ENCODE peak calls at places on chromosomes 12 and 14, in ten cellular contexts. S is endothelial cell of umbilical vein; O is NCI-H1092 treated with DMSO at 0.1 percent for 48 hours; E is midbrain; U is stimulated activated CD4-positive, alpha-beta T cell treated with anti-CD3 and anti-CD28 coated beads, Interleukin-15, amount 100 ng/mL, for 1 hour; R is stimulated activated naive CD8-positive, alpha-beta T cell treated with anti-CD3 and anti-CD28 coated beads, Interleukin-15, Interleukin-2, amounts not matched to agents 100 U/mL and 50 U/mL, for 24 hours; X is body of pancreas; W is GM10248; K is HFFc6; Y is stimulated activated effector memory CD8-positive, alpha-beta T cell treated with anti-CD3 and anti-CD28 coated beads, Interleukin-12 subunit alpha, Interleukin-12 subunit beta, amount 100 ng/mL, for 72 hours. A is an unnamed sample.

GRCh38 chr12:123550700-123551099 is 17.2 kb upstream of the RILPL1 start:
- DNase-seq in S (no peak), O (no peak), E (no peak), U (no peak), R (no peak), X (no peak), W (no peak), K (no peak), Y (no peak), A (no peak)

GRCh38 chr12:71124833-71125460 is 32.9 kb downstream of the TSPAN8 start:
- DNase-seq in S (no peak), O (no peak), E (no peak), U (no peak), R (no peak), X (no peak), W (no peak), K (no peak), Y (no peak), A (no peak)

GRCh38 chr12:120818416-120818815 is 85.7 kb downstream of the SPPL3 start:
- DNase-seq in S (no peak), O (no peak), E (peak), U (no peak), R (no peak), X (no peak), W (no peak), K (no peak), Y (no peak), A (peak)

GRCh38 chr12:40106655-40107054 is 774 bp upstream of the SLC2A13 start:
- DNase-seq in S (no peak), O (no peak), E (no peak), U (no peak), R (no peak), X (no peak), W (no peak), K (no peak), Y (no peak), A (no peak)

GRCh38 chr14:64737391-64738305 is 33.4 kb downstream of the PLEKHG3 start:
- DNase-seq in S (no peak), O (no peak), E (peak), U (no peak), R (no peak), X (no peak), W (no peak), K (no peak), Y (no peak), A (no peak)

GRCh38 chr12:104175726-104176247 is 37.8 kb upstream of the NFYB start:
- DNase-seq in S (no peak), O (no peak), E (no peak), U (no peak), R (no peak), X (no peak), W (no peak), K (no peak), Y (no peak), A (no peak)

GRCh38 chr12:120584343-120585149 is 3.3 kb upstream of the POP5 start:
- DNase-seq in S (peak), O (no peak), E (peak), U (peak), R (peak), X (peak), W (peak), K (no peak), Y (peak), A (peak)

GRCh38 chr14:96614528-96614927 is 112.3 kb downstream of the PAPOLA start:
- DNase-seq in S (no peak), O (peak), E (no peak), U (no peak), R (no peak), X (no peak), W (no peak), K (no peak), Y (no peak), A (no peak)

GRCh38 chr14:32693114-32693513 is 245.6 kb upstream of the NPAS3 start:
- DNase-seq in S (no peak), O (peak), E (no peak), U (no peak), R (no peak), X (no peak), W (no peak), K (no peak), Y (no peak), A (no peak)

GRCh38 chr12:120677765-120678473 is 9.0 kb upstream of the MLEC start:
- DNase-seq in S (peak), O (no peak), E (no peak), U (no peak), R (peak), X (no peak), W (peak), K (peak), Y (peak), A (no peak)

GRCh38 chr12:24244231-24244630 is 294.8 kb upstream of the SOX5 start:
- DNase-seq in S (no peak), O (no peak), E (no peak), U (no peak), R (no peak), X (no peak), W (no peak), K (no peak), Y (no peak), A (no peak)

GRCh38 chr12:95164656-95165055 is 52.6 kb downstream of the FGD6 start:
- DNase-seq in S (no peak), O (no peak), E (no peak), U (no peak), R (no peak), X (no peak), W (no peak), K (peak), Y (no peak), A (no peak)

GRCh38 chr14:22798528-22798927 is 16.7 kb downstream of the SLC7A7 start:
- DNase-seq in S (no peak), O (no peak), E (no peak), U (no peak), R (no peak), X (no peak), W (no peak), K (no peak), Y (no peak), A (no peak)